ENCODE peak calls at places on chromosomes 3 and 15, in eight cellular contexts. One of them, this sample, is unnamed.
A peak's percentile ranks its signal among the peaks of the same experiment; 100 is the strongest.

GRCh38 chr15:100721758-100722550 is 119.6 kb downstream of the ASB7 start:
- DNase-seq in right atrium auricular region: peak; percentile 94
- DNase-seq in CD4-positive, alpha-beta memory T cell: no peak
- DNase-seq in M059J: peak; percentile 100
- DNase-seq in aorta: peak; percentile 85
- DNase-seq in GM23338: no peak
- DNase-seq in T-helper 17 cell: no peak
- DNase-seq in CD8-positive, alpha-beta memory T cell: no peak
- DNase-seq in this sample: no peak

GRCh38 chr15:45230246-45230965 is 21.6 kb upstream of the SLC28A2 start:
- DNase-seq in CD4-positive, alpha-beta memory T cell: no peak
- DNase-seq in right atrium auricular region: no peak
- DNase-seq in GM23338: no peak
- DNase-seq in aorta: no peak
- DNase-seq in T-helper 17 cell: no peak
- DNase-seq in CD8-positive, alpha-beta memory T cell: no peak
- DNase-seq in M059J: no peak
- DNase-seq in this sample: no peak

GRCh38 chr15:73051402-73051810 is 857 bp upstream of the NEO1 start:
- DNase-seq in CD8-positive, alpha-beta memory T cell: no peak
- DNase-seq in aorta: no peak
- DNase-seq in right atrium auricular region: no peak
- DNase-seq in M059J: no peak
- DNase-seq in GM23338: no peak
- DNase-seq in T-helper 17 cell: no peak
- DNase-seq in CD4-positive, alpha-beta memory T cell: no peak
- DNase-seq in this sample: no peak

GRCh38 chr3:194572131-194572789 is 61.0 kb downstream of the TMEM44 start:
- DNase-seq in GM23338: no peak
- DNase-seq in aorta: peak; percentile 86
- DNase-seq in CD4-positive, alpha-beta memory T cell: no peak
- DNase-seq in right atrium auricular region: peak; percentile 96
- DNase-seq in CD8-positive, alpha-beta memory T cell: no peak
- DNase-seq in T-helper 17 cell: no peak
- DNase-seq in M059J: peak; percentile 89
- DNase-seq in this sample: no peak

GRCh38 chr3:149536429-149536828 is 61.9 kb downstream of the TM4SF4 start:
- DNase-seq in aorta: peak; percentile 73
- DNase-seq in CD4-positive, alpha-beta memory T cell: no peak
- DNase-seq in right atrium auricular region: no peak
- DNase-seq in GM23338: peak; percentile 78
- DNase-seq in T-helper 17 cell: no peak
- DNase-seq in M059J: peak; percentile 91
- DNase-seq in CD8-positive, alpha-beta memory T cell: no peak
- DNase-seq in this sample: no peak

GRCh38 chr3:15750879-15751278 is 46.9 kb downstream of the ANKRD28 start:
- DNase-seq in T-helper 17 cell: no peak
- DNase-seq in CD4-positive, alpha-beta memory T cell: no peak
- DNase-seq in CD8-positive, alpha-beta memory T cell: no peak
- DNase-seq in GM23338: no peak
- DNase-seq in right atrium auricular region: no peak
- DNase-seq in M059J: no peak
- DNase-seq in aorta: no peak
- DNase-seq in this sample: no peak

GRCh38 chr3:197456271-197457091 is 99.3 kb downstream of the BDH1 start:
- DNase-seq in CD8-positive, alpha-beta memory T cell: peak; percentile 16
- DNase-seq in GM23338: peak; percentile 91
- DNase-seq in right atrium auricular region: peak; percentile 93
- DNase-seq in aorta: peak; percentile 92
- DNase-seq in M059J: peak; percentile 92
- DNase-seq in CD4-positive, alpha-beta memory T cell: no peak
- DNase-seq in T-helper 17 cell: peak; percentile 19
- DNase-seq in this sample: peak; percentile 10

GRCh38 chr15:82108489-82109078 is 62.8 kb upstream of the MEX3B start:
- DNase-seq in CD4-positive, alpha-beta memory T cell: peak; percentile 46
- DNase-seq in CD8-positive, alpha-beta memory T cell: peak; percentile 44
- DNase-seq in M059J: peak; percentile 50
- DNase-seq in T-helper 17 cell: peak; percentile 45
- DNase-seq in right atrium auricular region: no peak
- DNase-seq in aorta: peak; percentile 52
- DNase-seq in GM23338: peak; percentile 74
- DNase-seq in this sample: peak; percentile 56

GRCh38 chr3:112900088-112900487 is 53.4 kb upstream of the CD200R1L start:
- DNase-seq in aorta: no peak
- DNase-seq in right atrium auricular region: no peak
- DNase-seq in CD4-positive, alpha-beta memory T cell: no peak
- DNase-seq in CD8-positive, alpha-beta memory T cell: no peak
- DNase-seq in GM23338: no peak
- DNase-seq in M059J: no peak
- DNase-seq in T-helper 17 cell: no peak
- DNase-seq in this sample: no peak

GRCh38 chr3:32794487-32795308 is 23.1 kb upstream of the TRIM71 start:
- DNase-seq in right atrium auricular region: no peak
- DNase-seq in M059J: peak; percentile 51
- DNase-seq in CD8-positive, alpha-beta memory T cell: no peak
- DNase-seq in T-helper 17 cell: no peak
- DNase-seq in aorta: no peak
- DNase-seq in GM23338: no peak
- DNase-seq in CD4-positive, alpha-beta memory T cell: no peak
- DNase-seq in this sample: no peak

GRCh38 chr15:96320703-96321421 is 9.6 kb upstream of the NR2F2 start:
- DNase-seq in aorta: no peak
- DNase-seq in CD8-positive, alpha-beta memory T cell: no peak
- DNase-seq in CD4-positive, alpha-beta memory T cell: no peak
- DNase-seq in M059J: peak; percentile 61
- DNase-seq in T-helper 17 cell: no peak
- DNase-seq in GM23338: no peak
- DNase-seq in right atrium auricular region: no peak
- DNase-seq in this sample: no peak

GRCh38 chr3:72976182-72976825 is 20.3 kb upstream of the PPP4R2 start:
- DNase-seq in right atrium auricular region: no peak
- DNase-seq in CD4-positive, alpha-beta memory T cell: no peak
- DNase-seq in T-helper 17 cell: no peak
- DNase-seq in M059J: peak; percentile 32
- DNase-seq in GM23338: no peak
- DNase-seq in CD8-positive, alpha-beta memory T cell: no peak
- DNase-seq in aorta: no peak
- DNase-seq in this sample: no peak

GRCh38 chr3:114213669-114214541 is 23.5 kb downstream of the ZNF80 start:
- DNase-seq in CD8-positive, alpha-beta memory T cell: peak; percentile 61
- DNase-seq in T-helper 17 cell: peak; percentile 38
- DNase-seq in right atrium auricular region: no peak
- DNase-seq in aorta: no peak
- DNase-seq in GM23338: peak; percentile 56
- DNase-seq in CD4-positive, alpha-beta memory T cell: peak; percentile 81
- DNase-seq in M059J: peak; percentile 82
- DNase-seq in this sample: peak; percentile 55

GRCh38 chr15:40038267-40038653 is 721 bp downstream of the SRP14 start:
- DNase-seq in GM23338: peak; percentile 48
- DNase-seq in CD4-positive, alpha-beta memory T cell: no peak
- DNase-seq in aorta: no peak
- DNase-seq in T-helper 17 cell: no peak
- DNase-seq in CD8-positive, alpha-beta memory T cell: no peak
- DNase-seq in M059J: no peak
- DNase-seq in right atrium auricular region: no peak
- DNase-seq in this sample: no peak

GRCh38 chr3:186200746-186201145 is 91.9 kb upstream of the ETV5 start:
- DNase-seq in T-helper 17 cell: no peak
- DNase-seq in right atrium auricular region: no peak
- DNase-seq in M059J: no peak
- DNase-seq in GM23338: no peak
- DNase-seq in CD8-positive, alpha-beta memory T cell: no peak
- DNase-seq in aorta: no peak
- DNase-seq in CD4-positive, alpha-beta memory T cell: no peak
- DNase-seq in this sample: no peak

GRCh38 chr3:46484911-46485696 is 12.7 kb upstream of the RTP3 start:
- DNase-seq in T-helper 17 cell: no peak
- DNase-seq in CD8-positive, alpha-beta memory T cell: no peak
- DNase-seq in GM23338: no peak
- DNase-seq in right atrium auricular region: no peak
- DNase-seq in aorta: no peak
- DNase-seq in CD4-positive, alpha-beta memory T cell: no peak
- DNase-seq in M059J: no peak
- DNase-seq in this sample: no peak

GRCh38 chr3:45994661-45995369 is 809 bp downstream of the FYCO1 start:
- DNase-seq in GM23338: peak; percentile 30
- DNase-seq in aorta: peak; percentile 58
- DNase-seq in T-helper 17 cell: peak; percentile 19
- DNase-seq in CD8-positive, alpha-beta memory T cell: peak; percentile 65
- DNase-seq in CD4-positive, alpha-beta memory T cell: peak; percentile 60
- DNase-seq in M059J: no peak
- DNase-seq in right atrium auricular region: no peak
- DNase-seq in this sample: peak; percentile 56

GRCh38 chr3:5122741-5123706 is 932 bp downstream of the ARL8B start:
- DNase-seq in CD8-positive, alpha-beta memory T cell: peak; percentile 49
- DNase-seq in GM23338: peak; percentile 79
- DNase-seq in aorta: peak; percentile 60
- DNase-seq in CD4-positive, alpha-beta memory T cell: peak; percentile 12
- DNase-seq in right atrium auricular region: peak; percentile 65
- DNase-seq in T-helper 17 cell: no peak
- DNase-seq in M059J: peak; percentile 51
- DNase-seq in this sample: peak; percentile 19

GRCh38 chr15:77546050-77546501 is 86.6 kb downstream of the LINGO1 start:
- DNase-seq in aorta: peak; percentile 41
- DNase-seq in right atrium auricular region: no peak
- DNase-seq in T-helper 17 cell: no peak
- DNase-seq in CD4-positive, alpha-beta memory T cell: no peak
- DNase-seq in GM23338: no peak
- DNase-seq in M059J: peak; percentile 85
- DNase-seq in CD8-positive, alpha-beta memory T cell: no peak
- DNase-seq in this sample: no peak

GRCh38 chr15:84750583-84751092 is 2.2 kb downstream of the ZNF592 start:
- DNase-seq in M059J: no peak
- DNase-seq in aorta: no peak
- DNase-seq in CD4-positive, alpha-beta memory T cell: no peak
- DNase-seq in GM23338: no peak
- DNase-seq in T-helper 17 cell: no peak
- DNase-seq in CD8-positive, alpha-beta memory T cell: no peak
- DNase-seq in right atrium auricular region: no peak
- DNase-seq in this sample: no peak

GRCh38 chr3:36524560-36524959 is 144.3 kb downstream of the STAC start:
- DNase-seq in CD8-positive, alpha-beta memory T cell: no peak
- DNase-seq in CD4-positive, alpha-beta memory T cell: no peak
- DNase-seq in GM23338: no peak
- DNase-seq in right atrium auricular region: no peak
- DNase-seq in aorta: no peak
- DNase-seq in T-helper 17 cell: no peak
- DNase-seq in M059J: peak; percentile 42
- DNase-seq in this sample: no peak

GRCh38 chr3:108472011-108472591 is 38.3 kb downstream of the MYH15 start:
- DNase-seq in GM23338: no peak
- DNase-seq in M059J: peak; percentile 94
- DNase-seq in aorta: no peak
- DNase-seq in right atrium auricular region: no peak
- DNase-seq in CD8-positive, alpha-beta memory T cell: no peak
- DNase-seq in T-helper 17 cell: no peak
- DNase-seq in CD4-positive, alpha-beta memory T cell: no peak
- DNase-seq in this sample: no peak

GRCh38 chr15:58065445-58066041 is at the start of gene ALDH1A2:
- DNase-seq in T-helper 17 cell: peak; percentile 7
- DNase-seq in aorta: peak; percentile 47
- DNase-seq in right atrium auricular region: peak; percentile 75
- DNase-seq in GM23338: peak; percentile 80
- DNase-seq in CD8-positive, alpha-beta memory T cell: no peak
- DNase-seq in CD4-positive, alpha-beta memory T cell: no peak
- DNase-seq in M059J: no peak
- DNase-seq in this sample: peak; percentile 1

GRCh38 chr3:36729204-36730056 is 34.9 kb downstream of the DCLK3 start:
- DNase-seq in GM23338: peak; percentile 59
- DNase-seq in M059J: peak; percentile 46
- DNase-seq in aorta: no peak
- DNase-seq in CD8-positive, alpha-beta memory T cell: no peak
- DNase-seq in right atrium auricular region: no peak
- DNase-seq in CD4-positive, alpha-beta memory T cell: peak; percentile 15
- DNase-seq in T-helper 17 cell: no peak
- DNase-seq in this sample: no peak

GRCh38 chr3:124809039-124809438 is 78.1 kb downstream of the ITGB5 start:
- DNase-seq in aorta: no peak
- DNase-seq in GM23338: no peak
- DNase-seq in CD8-positive, alpha-beta memory T cell: no peak
- DNase-seq in right atrium auricular region: no peak
- DNase-seq in T-helper 17 cell: no peak
- DNase-seq in M059J: no peak
- DNase-seq in CD4-positive, alpha-beta memory T cell: no peak
- DNase-seq in this sample: no peak

GRCh38 chr3:125334675-125335560 is 40.2 kb downstream of the ZNF148 start:
- DNase-seq in CD8-positive, alpha-beta memory T cell: no peak
- DNase-seq in aorta: no peak
- DNase-seq in CD4-positive, alpha-beta memory T cell: no peak
- DNase-seq in T-helper 17 cell: no peak
- DNase-seq in M059J: peak; percentile 51
- DNase-seq in GM23338: no peak
- DNase-seq in right atrium auricular region: no peak
- DNase-seq in this sample: no peak

GRCh38 chr3:102181202-102181920 is 253.5 kb upstream of the ZPLD1 start:
- DNase-seq in T-helper 17 cell: no peak
- DNase-seq in CD8-positive, alpha-beta memory T cell: no peak
- DNase-seq in GM23338: peak; percentile 24
- DNase-seq in right atrium auricular region: no peak
- DNase-seq in aorta: no peak
- DNase-seq in M059J: peak; percentile 74
- DNase-seq in CD4-positive, alpha-beta memory T cell: no peak
- DNase-seq in this sample: no peak

GRCh38 chr3:52032702-52033408 is 23.5 kb downstream of the DUSP7 start:
- DNase-seq in aorta: no peak
- DNase-seq in GM23338: no peak
- DNase-seq in CD4-positive, alpha-beta memory T cell: no peak
- DNase-seq in right atrium auricular region: no peak
- DNase-seq in M059J: no peak
- DNase-seq in CD8-positive, alpha-beta memory T cell: no peak
- DNase-seq in T-helper 17 cell: no peak
- DNase-seq in this sample: no peak

GRCh38 chr3:16647668-16648067 is 42.4 kb upstream of the DAZL start:
- DNase-seq in GM23338: no peak
- DNase-seq in CD4-positive, alpha-beta memory T cell: no peak
- DNase-seq in aorta: no peak
- DNase-seq in T-helper 17 cell: no peak
- DNase-seq in M059J: peak; percentile 28
- DNase-seq in CD8-positive, alpha-beta memory T cell: no peak
- DNase-seq in right atrium auricular region: no peak
- DNase-seq in this sample: no peak

GRCh38 chr15:59369597-59369996 is 3.1 kb downstream of the MYO1E start:
- DNase-seq in CD4-positive, alpha-beta memory T cell: no peak
- DNase-seq in T-helper 17 cell: no peak
- DNase-seq in right atrium auricular region: no peak
- DNase-seq in CD8-positive, alpha-beta memory T cell: no peak
- DNase-seq in M059J: peak; percentile 56
- DNase-seq in aorta: no peak
- DNase-seq in GM23338: no peak
- DNase-seq in this sample: no peak

GRCh38 chr3:123159926-123160635 is 41.7 kb upstream of the SEC22A start:
- DNase-seq in CD4-positive, alpha-beta memory T cell: no peak
- DNase-seq in CD8-positive, alpha-beta memory T cell: no peak
- DNase-seq in aorta: no peak
- DNase-seq in right atrium auricular region: no peak
- DNase-seq in GM23338: no peak
- DNase-seq in M059J: peak; percentile 55
- DNase-seq in T-helper 17 cell: no peak
- DNase-seq in this sample: no peak

GRCh38 chr3:183513046-183513706 is 42.3 kb downstream of the KLHL6 start:
- DNase-seq in M059J: no peak
- DNase-seq in right atrium auricular region: no peak
- DNase-seq in T-helper 17 cell: no peak
- DNase-seq in CD4-positive, alpha-beta memory T cell: peak; percentile 75
- DNase-seq in aorta: peak; percentile 66
- DNase-seq in CD8-positive, alpha-beta memory T cell: peak; percentile 37
- DNase-seq in GM23338: no peak
- DNase-seq in this sample: peak; percentile 42

GRCh38 chr3:45992133-45992729 is 3.4 kb downstream of the FYCO1 start:
- DNase-seq in GM23338: no peak
- DNase-seq in M059J: no peak
- DNase-seq in right atrium auricular region: no peak
- DNase-seq in CD8-positive, alpha-beta memory T cell: no peak
- DNase-seq in CD4-positive, alpha-beta memory T cell: no peak
- DNase-seq in T-helper 17 cell: no peak
- DNase-seq in aorta: peak; percentile 72
- DNase-seq in this sample: no peak

GRCh38 chr15:90264649-90265048 is 823 bp upstream of the NGRN start:
- DNase-seq in right atrium auricular region: no peak
- DNase-seq in CD8-positive, alpha-beta memory T cell: peak; percentile 15
- DNase-seq in aorta: no peak
- DNase-seq in CD4-positive, alpha-beta memory T cell: peak; percentile 10
- DNase-seq in M059J: peak; percentile 60
- DNase-seq in GM23338: no peak
- DNase-seq in T-helper 17 cell: no peak
- DNase-seq in this sample: no peak

This sample was measured in T-helper 9 cell.